ENCODE peak calls at places on chromosomes 4 and X, in eight cellular contexts. H, T, Q, Y, E, N, G and D are unnamed samples.
A peak's percentile ranks its signal among the peaks of the same experiment; 100 is the strongest.

GRCh38 chr4:144948421-144948820 is 149.6 kb downstream of the ANAPC10 start:
- DNase-seq in E (no peak), Q (no peak), T (no peak), H (no peak), G (no peak), Y (no peak), N (no peak), D (no peak)

GRCh38 chr4:52263612-52264011 is 212.5 kb downstream of the SPATA18 start:
- DNase-seq in H (no peak), Y (no peak), N (no peak), T (no peak), Q (no peak), E (peak; percentile 86), G (no peak), D (no peak)

GRCh38 chr4:133801858-133802257 is 399.7 kb downstream of the PABPC4L start:
- DNase-seq in Q (no peak), H (no peak), T (no peak), E (no peak), Y (no peak), G (no peak), N (no peak), D (no peak)

GRCh38 chr4:152165146-152165545 is 370.7 kb downstream of the FBXW7 start:
- DNase-seq in Q (no peak), N (no peak), G (no peak), Y (no peak), H (no peak), T (no peak), E (peak; percentile 69), D (no peak)

GRCh38 chrX:149495573-149496071 is 9.5 kb downstream of the IDS start:
- DNase-seq in G (no peak), N (no peak), Q (no peak), T (peak; percentile 59), Y (no peak), E (peak; percentile 92), H (no peak), D (no peak)

GRCh38 chr4:16187455-16187854 is 38.8 kb downstream of the TAPT1 start:
- DNase-seq in H (no peak), T (no peak), E (peak; percentile 15), N (no peak), Y (no peak), Q (no peak), G (no peak), D (no peak)

GRCh38 chr4:65089666-65090065 is 580.6 kb downstream of the EPHA5 start:
- DNase-seq in N (no peak), Y (no peak), T (no peak), Q (peak; percentile 7), E (peak; percentile 3), H (no peak), G (no peak), D (no peak)

GRCh38 chr4:173013232-173013932 is 155.2 kb upstream of the GALNT7 start:
- DNase-seq in Y (peak; percentile 49), G (peak; percentile 52), T (peak; percentile 31), E (peak; percentile 58), H (peak; percentile 38), N (peak; percentile 24), Q (no peak), D (peak; percentile 53)

GRCh38 chrX:153763989-153764755 is at the start of gene PLXNB3:
- DNase-seq in T (peak; percentile 85), Y (peak; percentile 88), G (peak; percentile 81), H (peak; percentile 87), Q (peak; percentile 65), E (peak; percentile 81), N (peak; percentile 55), D (peak; percentile 81)

GRCh38 chr4:4423706-4424498 is 37.0 kb downstream of the NSG1 start:
- DNase-seq in T (no peak), Q (no peak), G (no peak), N (no peak), E (no peak), Y (no peak), H (no peak), D (no peak)

GRCh38 chr4:37542749-37543148 is 143.4 kb downstream of the RELL1 start:
- DNase-seq in T (no peak), Y (no peak), N (no peak), G (no peak), E (peak; percentile 48), H (no peak), Q (no peak), D (no peak)

GRCh38 chrX:147900349-147900748 is 11.4 kb upstream of the FMR1 start:
- DNase-seq in Q (no peak), N (no peak), T (no peak), E (no peak), Y (no peak), H (no peak), G (no peak), D (no peak)

GRCh38 chr4:185139736-185140135 is 3.3 kb upstream of the SLC25A4 start:
- DNase-seq in Q (no peak), E (no peak), H (no peak), Y (no peak), N (no peak), T (no peak), G (no peak), D (no peak)

GRCh38 chr4:41600243-41600642 is 62.3 kb downstream of the LIMCH1 start:
- DNase-seq in N (no peak), T (no peak), G (no peak), Y (no peak), Q (no peak), H (no peak), E (peak; percentile 89), D (no peak)

GRCh38 chrX:85243761-85244410 is at the start of the genes SATL1 and ZNF711:
- DNase-seq in N (no peak), Q (peak; percentile 93), H (peak; percentile 97), G (peak; percentile 40), T (peak; percentile 28), Y (peak; percentile 42), E (peak; percentile 36), D (peak; percentile 56)

GRCh38 chrX:1521459-1521956 is 15.5 kb downstream of the P2RY8 start:
- DNase-seq in E (no peak), T (no peak), G (no peak), Y (no peak), Q (no peak), N (no peak), H (no peak), D (peak; percentile 83)

GRCh38 chr4:187128971-187129370 is 405.3 kb upstream of the FAT1 start:
- DNase-seq in G (no peak), E (peak; percentile 76), Q (no peak), T (no peak), H (no peak), N (no peak), Y (no peak), D (no peak)

GRCh38 chrX:24026403-24026801 is 584 bp downstream of the KLHL15 start:
- DNase-seq in N (no peak), E (no peak), Y (no peak), H (no peak), Q (no peak), G (no peak), T (peak; percentile 27), D (no peak)

GRCh38 chrX:70755850-70756249 is 152.7 kb downstream of the TEX11 start:
- DNase-seq in N (peak; percentile 1), T (no peak), G (no peak), E (no peak), H (no peak), Q (no peak), Y (no peak), D (no peak)

GRCh38 chr4:1604706-1605205 is 79.4 kb downstream of the FAM53A start:
- DNase-seq in Y (peak; percentile 58), H (peak; percentile 44), E (peak; percentile 9), T (no peak), Q (no peak), N (peak; percentile 22), G (no peak), D (no peak)

GRCh38 chr4:10417720-10418119 is 39.5 kb downstream of the ZNF518B start:
- DNase-seq in H (no peak), G (no peak), N (no peak), Q (no peak), T (no peak), E (no peak), Y (no peak), D (no peak)

GRCh38 chrX:44223150-44223549 is 120.3 kb downstream of the EFHC2 start:
- DNase-seq in N (no peak), H (no peak), G (no peak), E (peak; percentile 47), Y (peak; percentile 57), T (peak; percentile 22), Q (no peak), D (no peak)

GRCh38 chr4:11912886-11913285 is 484.2 kb upstream of the HS3ST1 start:
- DNase-seq in T (no peak), N (no peak), E (peak; percentile 74), H (no peak), Q (no peak), Y (no peak), G (no peak), D (no peak)

GRCh38 chrX:151393514-151393913 is 3.5 kb upstream of the VMA21 start:
- DNase-seq in H (peak; percentile 29), Q (no peak), G (no peak), Y (no peak), T (no peak), N (no peak), E (no peak), D (peak; percentile 57)

GRCh38 chr4:33722254-33722653 is 2522.1 kb downstream of the ARAP2 start:
- DNase-seq in T (no peak), N (no peak), Q (no peak), Y (no peak), E (no peak), G (no peak), H (no peak), D (no peak)

GRCh38 chrX:79270401-79270800 is 96.7 kb downstream of the ITM2A start:
- DNase-seq in H (no peak), N (peak; percentile 41), G (peak; percentile 19), E (peak; percentile 22), Q (no peak), Y (peak; percentile 31), T (no peak), D (peak; percentile 26)

GRCh38 chr4:122930877-122931276 is 8.5 kb upstream of the NUDT6 start:
- DNase-seq in Y (no peak), T (peak; percentile 9), G (no peak), E (peak; percentile 31), Q (no peak), N (no peak), H (no peak), D (no peak)